ENCODE peak calls at places on chromosome 10, in five cellular contexts. Y is CD8-positive, alpha-beta memory T cell; O is HCT116; R is thoracic aorta; P is glutamatergic neuron. T is an unnamed sample.

GRCh38 chr10:69742928-69743602 is 58.6 kb upstream of the COL13A1 start:
- DNase-seq in Y (peak), O (peak), R (no peak), P (peak), T (no peak)

GRCh38 chr10:68348265-68348741 is 15.6 kb upstream of the PBLD start:
- DNase-seq in Y (peak), O (peak), R (no peak), P (peak), T (no peak)

GRCh38 chr10:84336406-84336805 is 8.0 kb downstream of the CCSER2 start:
- DNase-seq in Y (no peak), O (no peak), R (no peak), P (no peak), T (no peak)

GRCh38 chr10:13227031-13227430 is 7.1 kb downstream of the UCMA start:
- DNase-seq in Y (no peak), O (no peak), R (no peak), P (no peak), T (peak)

GRCh38 chr10:121597504-121598241 is 571 bp downstream of the FGFR2 start:
- DNase-seq in Y (no peak), O (no peak), R (no peak), P (peak), T (peak)

GRCh38 chr10:24503627-24504320 is 219.9 kb downstream of the ARHGAP21 start:
- DNase-seq in Y (no peak), O (peak), R (no peak), P (peak), T (no peak)

GRCh38 chr10:32377458-32378370 is 30.8 kb upstream of the EPC1 start:
- DNase-seq in Y (peak), O (peak), R (no peak), P (no peak), T (no peak)

GRCh38 chr10:45550903-45551302 is 121.7 kb downstream of the ZFAND4 start:
- DNase-seq in Y (no peak), O (no peak), R (no peak), P (no peak), T (no peak)

GRCh38 chr10:94066411-94066810 is 72.7 kb downstream of the PLCE1 start:
- DNase-seq in Y (no peak), O (no peak), R (no peak), P (no peak), T (no peak)

GRCh38 chr10:93410697-93411348 is 71.3 kb downstream of the MYOF start:
- DNase-seq in Y (no peak), O (no peak), R (no peak), P (no peak), T (no peak)

GRCh38 chr10:21494221-21495001 is 31.1 kb downstream of the SKIDA1 start:
- DNase-seq in Y (no peak), O (no peak), R (no peak), P (peak), T (peak)

GRCh38 chr10:70169661-70170364 is 501 bp downstream of the SAR1A start:
- DNase-seq in Y (no peak), O (no peak), R (no peak), P (no peak), T (peak)

GRCh38 chr10:14259696-14260595 is 70.8 kb downstream of the FRMD4A start:
- DNase-seq in Y (no peak), O (no peak), R (no peak), P (no peak), T (no peak)

GRCh38 chr10:93380043-93380565 is 102.0 kb downstream of the MYOF start:
- DNase-seq in Y (no peak), O (no peak), R (no peak), P (no peak), T (no peak)

GRCh38 chr10:16809074-16809718 is 8.0 kb downstream of the RSU1 start:
- DNase-seq in Y (peak), O (peak), R (no peak), P (peak), T (no peak)

T was measured in lower leg skin.